ENCODE peak calls at places on chromosomes 6 and 20, in nine cellular contexts. One of them, this sample, is unnamed.

GRCh38 chr6:73879466-73879865 is 183.5 kb downstream of the CD109 start:
- DNase-seq in heart left ventricle: no peak
- DNase-seq in tibial nerve: no peak
- DNase-seq in sigmoid colon: no peak
- DNase-seq in AG04450: no peak
- DNase-seq in psoas muscle: no peak
- DNase-seq in left ventricle myocardium inferior: no peak
- DNase-seq in effector memory CD4-positive, alpha-beta T cell: no peak
- DNase-seq in MM.1S: no peak
- DNase-seq in this sample: no peak

GRCh38 chr6:119461187-119461586 is 111.6 kb upstream of the MAN1A1 start:
- DNase-seq in tibial nerve: no peak
- DNase-seq in left ventricle myocardium inferior: no peak
- DNase-seq in AG04450: no peak
- DNase-seq in heart left ventricle: no peak
- DNase-seq in MM.1S: no peak
- DNase-seq in psoas muscle: no peak
- DNase-seq in sigmoid colon: no peak
- DNase-seq in effector memory CD4-positive, alpha-beta T cell: no peak
- DNase-seq in this sample: no peak

GRCh38 chr20:43922614-43923013 is 8.0 kb downstream of the TOX2 start:
- DNase-seq in effector memory CD4-positive, alpha-beta T cell: no peak
- DNase-seq in heart left ventricle: no peak
- DNase-seq in AG04450: no peak
- DNase-seq in sigmoid colon: no peak
- DNase-seq in tibial nerve: no peak
- DNase-seq in psoas muscle: no peak
- DNase-seq in left ventricle myocardium inferior: no peak
- DNase-seq in MM.1S: no peak
- DNase-seq in this sample: no peak

GRCh38 chr6:53815381-53816119 is 20.7 kb downstream of the LRRC1 start:
- DNase-seq in psoas muscle: no peak
- DNase-seq in heart left ventricle: no peak
- DNase-seq in sigmoid colon: no peak
- DNase-seq in MM.1S: no peak
- DNase-seq in left ventricle myocardium inferior: no peak
- DNase-seq in effector memory CD4-positive, alpha-beta T cell: no peak
- DNase-seq in tibial nerve: no peak
- DNase-seq in AG04450: no peak
- DNase-seq in this sample: no peak

GRCh38 chr6:163897030-163897429 is 482.5 kb downstream of the QKI start:
- DNase-seq in psoas muscle: peak
- DNase-seq in MM.1S: no peak
- DNase-seq in effector memory CD4-positive, alpha-beta T cell: no peak
- DNase-seq in sigmoid colon: no peak
- DNase-seq in tibial nerve: no peak
- DNase-seq in left ventricle myocardium inferior: no peak
- DNase-seq in heart left ventricle: no peak
- DNase-seq in AG04450: no peak
- DNase-seq in this sample: no peak

GRCh38 chr6:31657406-31658157 is 1.9 kb downstream of the APOM start:
- DNase-seq in MM.1S: no peak
- DNase-seq in psoas muscle: no peak
- DNase-seq in tibial nerve: no peak
- DNase-seq in sigmoid colon: no peak
- DNase-seq in effector memory CD4-positive, alpha-beta T cell: no peak
- DNase-seq in left ventricle myocardium inferior: no peak
- DNase-seq in AG04450: no peak
- DNase-seq in heart left ventricle: no peak
- DNase-seq in this sample: no peak

GRCh38 chr20:56859751-56860366 is 230.8 kb downstream of the TFAP2C start:
- DNase-seq in tibial nerve: no peak
- DNase-seq in sigmoid colon: no peak
- DNase-seq in heart left ventricle: no peak
- DNase-seq in AG04450: no peak
- DNase-seq in effector memory CD4-positive, alpha-beta T cell: no peak
- DNase-seq in left ventricle myocardium inferior: no peak
- DNase-seq in MM.1S: no peak
- DNase-seq in psoas muscle: no peak
- DNase-seq in this sample: no peak

GRCh38 chr6:141675957-141676356 is 456.8 kb upstream of the GJE1 start:
- DNase-seq in sigmoid colon: no peak
- DNase-seq in left ventricle myocardium inferior: no peak
- DNase-seq in AG04450: no peak
- DNase-seq in heart left ventricle: no peak
- DNase-seq in tibial nerve: no peak
- DNase-seq in MM.1S: no peak
- DNase-seq in effector memory CD4-positive, alpha-beta T cell: no peak
- DNase-seq in psoas muscle: no peak
- DNase-seq in this sample: no peak

GRCh38 chr20:62878244-62879030 is 16.8 kb upstream of the TCFL5 start:
- DNase-seq in MM.1S: no peak
- DNase-seq in psoas muscle: peak
- DNase-seq in tibial nerve: no peak
- DNase-seq in effector memory CD4-positive, alpha-beta T cell: no peak
- DNase-seq in left ventricle myocardium inferior: no peak
- DNase-seq in AG04450: no peak
- DNase-seq in sigmoid colon: no peak
- DNase-seq in heart left ventricle: no peak
- DNase-seq in this sample: no peak

GRCh38 chr20:51469578-51470520 is 72.7 kb downstream of the NFATC2 start:
- DNase-seq in effector memory CD4-positive, alpha-beta T cell: no peak
- DNase-seq in tibial nerve: no peak
- DNase-seq in left ventricle myocardium inferior: no peak
- DNase-seq in sigmoid colon: no peak
- DNase-seq in heart left ventricle: no peak
- DNase-seq in psoas muscle: no peak
- DNase-seq in MM.1S: no peak
- DNase-seq in AG04450: no peak
- DNase-seq in this sample: no peak

GRCh38 chr6:144248470-144249301 is 36.4 kb upstream of the UTRN start:
- DNase-seq in sigmoid colon: no peak
- DNase-seq in AG04450: peak
- DNase-seq in effector memory CD4-positive, alpha-beta T cell: no peak
- DNase-seq in heart left ventricle: no peak
- DNase-seq in tibial nerve: no peak
- DNase-seq in psoas muscle: no peak
- DNase-seq in left ventricle myocardium inferior: no peak
- DNase-seq in MM.1S: no peak
- DNase-seq in this sample: no peak

GRCh38 chr20:6588296-6588695 is 179.2 kb upstream of the BMP2 start:
- DNase-seq in sigmoid colon: no peak
- DNase-seq in tibial nerve: no peak
- DNase-seq in MM.1S: no peak
- DNase-seq in psoas muscle: no peak
- DNase-seq in left ventricle myocardium inferior: no peak
- DNase-seq in effector memory CD4-positive, alpha-beta T cell: no peak
- DNase-seq in AG04450: no peak
- DNase-seq in heart left ventricle: no peak
- DNase-seq in this sample: no peak

GRCh38 chr6:84773431-84774173 is 9.2 kb upstream of the TBX18 start:
- DNase-seq in MM.1S: peak
- DNase-seq in effector memory CD4-positive, alpha-beta T cell: no peak
- DNase-seq in AG04450: no peak
- DNase-seq in sigmoid colon: no peak
- DNase-seq in left ventricle myocardium inferior: peak
- DNase-seq in heart left ventricle: no peak
- DNase-seq in tibial nerve: peak
- DNase-seq in psoas muscle: peak
- DNase-seq in this sample: no peak

GRCh38 chr20:63891061-63892002 is 3.6 kb upstream of the DNAJC5 start:
- DNase-seq in MM.1S: no peak
- DNase-seq in effector memory CD4-positive, alpha-beta T cell: no peak
- DNase-seq in left ventricle myocardium inferior: no peak
- DNase-seq in heart left ventricle: no peak
- DNase-seq in tibial nerve: no peak
- DNase-seq in psoas muscle: no peak
- DNase-seq in sigmoid colon: no peak
- DNase-seq in AG04450: no peak
- DNase-seq in this sample: no peak

GRCh38 chr20:17620371-17621228 is 50.7 kb downstream of the DSTN start:
- DNase-seq in left ventricle myocardium inferior: no peak
- DNase-seq in AG04450: no peak
- DNase-seq in heart left ventricle: no peak
- DNase-seq in MM.1S: no peak
- DNase-seq in effector memory CD4-positive, alpha-beta T cell: no peak
- DNase-seq in tibial nerve: peak
- DNase-seq in sigmoid colon: peak
- DNase-seq in psoas muscle: peak
- DNase-seq in this sample: no peak

GRCh38 chr20:1331101-1331500 is 2.2 kb upstream of the SDCBP2 start:
- DNase-seq in left ventricle myocardium inferior: no peak
- DNase-seq in sigmoid colon: no peak
- DNase-seq in MM.1S: no peak
- DNase-seq in effector memory CD4-positive, alpha-beta T cell: no peak
- DNase-seq in heart left ventricle: no peak
- DNase-seq in tibial nerve: no peak
- DNase-seq in psoas muscle: no peak
- DNase-seq in AG04450: no peak
- DNase-seq in this sample: no peak

GRCh38 chr6:46052479-46052878 is 36.8 kb upstream of the CLIC5 start:
- DNase-seq in psoas muscle: no peak
- DNase-seq in tibial nerve: no peak
- DNase-seq in effector memory CD4-positive, alpha-beta T cell: no peak
- DNase-seq in MM.1S: no peak
- DNase-seq in left ventricle myocardium inferior: no peak
- DNase-seq in heart left ventricle: no peak
- DNase-seq in AG04450: no peak
- DNase-seq in sigmoid colon: no peak
- DNase-seq in this sample: no peak

GRCh38 chr6:138371720-138372119 is 6.0 kb upstream of the SMIM28 start:
- DNase-seq in effector memory CD4-positive, alpha-beta T cell: no peak
- DNase-seq in psoas muscle: no peak
- DNase-seq in MM.1S: no peak
- DNase-seq in left ventricle myocardium inferior: no peak
- DNase-seq in AG04450: no peak
- DNase-seq in tibial nerve: no peak
- DNase-seq in sigmoid colon: no peak
- DNase-seq in heart left ventricle: no peak
- DNase-seq in this sample: no peak

GRCh38 chr6:103001724-103002123 is 1608.2 kb downstream of the GRIK2 start:
- DNase-seq in MM.1S: no peak
- DNase-seq in sigmoid colon: no peak
- DNase-seq in heart left ventricle: no peak
- DNase-seq in tibial nerve: no peak
- DNase-seq in left ventricle myocardium inferior: no peak
- DNase-seq in psoas muscle: no peak
- DNase-seq in AG04450: no peak
- DNase-seq in effector memory CD4-positive, alpha-beta T cell: no peak
- DNase-seq in this sample: no peak
- H3K4me3 ChIP-seq in MM.1S: no peak
- H3K4me3 ChIP-seq in sigmoid colon: no peak
- H3K4me3 ChIP-seq in heart left ventricle: no peak
- H3K4me3 ChIP-seq in tibial nerve: no peak
- H3K4me3 ChIP-seq in left ventricle myocardium inferior: no peak
- H3K4me3 ChIP-seq in psoas muscle: no peak
- H3K4me3 ChIP-seq in AG04450: no peak
- H3K4me3 ChIP-seq in effector memory CD4-positive, alpha-beta T cell: no peak
- H3K4me3 ChIP-seq in this sample: no peak

GRCh38 chr20:22428051-22428450 is 156.3 kb downstream of the FOXA2 start:
- DNase-seq in psoas muscle: no peak
- DNase-seq in heart left ventricle: no peak
- DNase-seq in AG04450: no peak
- DNase-seq in sigmoid colon: no peak
- DNase-seq in left ventricle myocardium inferior: no peak
- DNase-seq in MM.1S: no peak
- DNase-seq in effector memory CD4-positive, alpha-beta T cell: no peak
- DNase-seq in tibial nerve: no peak
- DNase-seq in this sample: no peak
- H3K4me3 ChIP-seq in psoas muscle: no peak
- H3K4me3 ChIP-seq in heart left ventricle: no peak
- H3K4me3 ChIP-seq in AG04450: no peak
- H3K4me3 ChIP-seq in sigmoid colon: no peak
- H3K4me3 ChIP-seq in left ventricle myocardium inferior: no peak
- H3K4me3 ChIP-seq in MM.1S: no peak
- H3K4me3 ChIP-seq in effector memory CD4-positive, alpha-beta T cell: no peak
- H3K4me3 ChIP-seq in tibial nerve: no peak
- H3K4me3 ChIP-seq in this sample: no peak

DNA sequence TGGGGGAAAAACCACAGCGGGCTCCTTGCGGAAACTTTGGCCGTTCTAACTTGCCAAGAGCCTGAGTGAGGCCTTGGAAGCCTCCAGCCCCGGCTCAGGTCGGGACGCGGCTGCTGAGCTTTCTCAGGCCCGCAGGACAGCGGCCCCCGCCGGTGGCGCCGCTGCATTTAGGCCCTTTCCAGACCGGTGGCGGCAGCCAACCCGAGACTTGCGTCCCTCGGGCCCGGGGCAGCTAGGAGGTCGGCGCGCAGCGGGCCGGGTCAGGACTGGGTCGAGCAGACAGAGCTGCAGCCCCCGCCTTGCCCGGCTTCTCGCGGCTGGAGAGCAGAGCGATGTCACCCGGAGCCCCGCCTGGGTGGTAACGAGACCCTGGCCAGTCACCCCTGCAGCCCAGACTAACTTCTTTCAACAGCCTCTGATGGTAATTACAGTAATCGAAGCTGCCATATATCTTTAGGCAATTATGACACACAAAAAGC is 2.7 kb downstream of the NR2E1 start:
- DNase-seq in heart left ventricle: no peak
- DNase-seq in sigmoid colon: no peak
- DNase-seq in left ventricle myocardium inferior: no peak
- DNase-seq in tibial nerve: no peak
- DNase-seq in MM.1S: peak
- DNase-seq in AG04450: no peak
- DNase-seq in effector memory CD4-positive, alpha-beta T cell: no peak
- DNase-seq in psoas muscle: no peak
- DNase-seq in this sample: no peak
- H3K4me3 ChIP-seq in heart left ventricle: peak
- H3K4me3 ChIP-seq in sigmoid colon: no peak
- H3K4me3 ChIP-seq in left ventricle myocardium inferior: peak
- H3K4me3 ChIP-seq in tibial nerve: no peak
- H3K4me3 ChIP-seq in MM.1S: peak
- H3K4me3 ChIP-seq in AG04450: no peak
- H3K4me3 ChIP-seq in effector memory CD4-positive, alpha-beta T cell: peak
- H3K4me3 ChIP-seq in psoas muscle: peak
- H3K4me3 ChIP-seq in this sample: no peak

GRCh38 chr6:113464959-113465358 is 392.2 kb upstream of the MARCKS start:
- DNase-seq in AG04450: no peak
- DNase-seq in sigmoid colon: no peak
- DNase-seq in tibial nerve: no peak
- DNase-seq in heart left ventricle: no peak
- DNase-seq in effector memory CD4-positive, alpha-beta T cell: no peak
- DNase-seq in left ventricle myocardium inferior: no peak
- DNase-seq in psoas muscle: no peak
- DNase-seq in MM.1S: no peak
- DNase-seq in this sample: no peak

GRCh38 chr6:113461153-113461897 is 395.8 kb upstream of the MARCKS start:
- DNase-seq in sigmoid colon: no peak
- DNase-seq in left ventricle myocardium inferior: no peak
- DNase-seq in effector memory CD4-positive, alpha-beta T cell: no peak
- DNase-seq in psoas muscle: no peak
- DNase-seq in heart left ventricle: no peak
- DNase-seq in AG04450: no peak
- DNase-seq in MM.1S: no peak
- DNase-seq in tibial nerve: no peak
- DNase-seq in this sample: no peak

GRCh38 chr6:113464536-113464935 is 392.6 kb upstream of the MARCKS start:
- DNase-seq in psoas muscle: no peak
- DNase-seq in tibial nerve: no peak
- DNase-seq in heart left ventricle: no peak
- DNase-seq in left ventricle myocardium inferior: no peak
- DNase-seq in effector memory CD4-positive, alpha-beta T cell: no peak
- DNase-seq in sigmoid colon: no peak
- DNase-seq in MM.1S: no peak
- DNase-seq in AG04450: no peak
- DNase-seq in this sample: no peak

GRCh38 chr6:113466526-113466925 is 390.6 kb upstream of the MARCKS start:
- DNase-seq in sigmoid colon: no peak
- DNase-seq in AG04450: no peak
- DNase-seq in left ventricle myocardium inferior: no peak
- DNase-seq in effector memory CD4-positive, alpha-beta T cell: no peak
- DNase-seq in tibial nerve: no peak
- DNase-seq in MM.1S: no peak
- DNase-seq in heart left ventricle: no peak
- DNase-seq in psoas muscle: no peak
- DNase-seq in this sample: no peak
- H3K4me3 ChIP-seq in sigmoid colon: no peak
- H3K4me3 ChIP-seq in AG04450: no peak
- H3K4me3 ChIP-seq in left ventricle myocardium inferior: no peak
- H3K4me3 ChIP-seq in effector memory CD4-positive, alpha-beta T cell: no peak
- H3K4me3 ChIP-seq in tibial nerve: no peak
- H3K4me3 ChIP-seq in MM.1S: no peak
- H3K4me3 ChIP-seq in heart left ventricle: no peak
- H3K4me3 ChIP-seq in psoas muscle: no peak
- H3K4me3 ChIP-seq in this sample: no peak